ENCODE peak calls at places on chromosomes 4 and X, in seven cellular contexts. W is PC-3; U is GM20000; V is mammary epithelial cell; I is foreskin fibroblast; E is NB4; S is CD8-positive, alpha-beta T cell. M is an unnamed sample.

GRCh38 chrX:129361566-129361965 is 161.7 kb downstream of the SMARCA1 start:
- DNase-seq in W (no peak), U (no peak), V (no peak), I (no peak), E (no peak), S (no peak), M (no peak)

GRCh38 chr4:107035711-107036601 is at the start of gene DKK2:
- DNase-seq in W (no peak), U (peak), V (no peak), I (peak), E (peak), S (no peak), M (peak)

GRCh38 chrX:2820131-2820771 is 8.5 kb upstream of the GYG2 start:
- DNase-seq in W (no peak), U (no peak), V (no peak), I (no peak), E (no peak), S (no peak), M (no peak)

GRCh38 chr4:118881512-118882146 is 7.0 kb upstream of the SYNPO2 start:
- DNase-seq in W (no peak), U (no peak), V (no peak), I (no peak), E (no peak), S (no peak), M (no peak)

GRCh38 chr4:7987148-7987989 is 47.7 kb upstream of the AFAP1 start:
- DNase-seq in W (peak), U (peak), V (peak), I (peak), E (peak), S (peak), M (peak)

GRCh38 chr4:14667624-14668295 is 334.5 kb upstream of the CPEB2 start:
- DNase-seq in W (peak), U (no peak), V (peak), I (no peak), E (no peak), S (no peak), M (no peak)

GRCh38 chrX:42714981-42715688 is 62.8 kb downstream of the PPP1R2C start:
- DNase-seq in W (peak), U (no peak), V (peak), I (no peak), E (no peak), S (peak), M (no peak)

GRCh38 chrX:153063315-153063714 is 7.0 kb downstream of the PNMA3 start:
- DNase-seq in W (no peak), U (no peak), V (no peak), I (peak), E (no peak), S (no peak), M (no peak)

DNA sequence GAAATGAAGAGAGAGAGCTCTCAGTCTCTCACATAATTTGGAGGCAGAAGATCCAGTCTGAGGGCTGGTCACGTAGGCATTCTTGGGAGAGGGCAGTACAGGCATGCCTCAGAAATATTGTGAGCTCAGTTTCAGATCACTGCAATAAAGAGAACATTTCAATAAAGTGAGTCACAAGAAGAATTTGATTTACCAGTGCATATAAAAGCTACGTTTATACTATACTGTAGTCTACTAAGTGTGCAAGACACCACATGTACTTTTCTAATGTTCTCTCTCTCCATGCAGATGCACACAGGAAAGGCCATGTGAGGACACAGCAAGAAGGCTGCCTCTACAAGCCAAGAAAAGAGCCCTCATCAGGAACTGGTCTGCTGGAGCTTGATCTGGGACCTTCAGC is 583.5 kb upstream of the FAT1 start:
- DNase-seq in W (peak), U (no peak), V (peak), I (peak), E (no peak), S (no peak), M (no peak)
- TF ChIP-seq CTCF in W (no peak), U (no peak), V (no peak), I (no peak), E (no peak), S (no peak), M (no peak)

GRCh38 chr4:176099314-176099713 is 33.7 kb downstream of the WDR17 start:
- DNase-seq in W (no peak), U (no peak), V (no peak), I (no peak), E (no peak), S (no peak), M (no peak)
- TF ChIP-seq CTCF in W (peak), U (no peak), V (peak), I (peak), E (no peak), S (no peak), M (no peak)

GRCh38 chr4:146342600-146343192 is 128.4 kb downstream of the REELD1 start:
- DNase-seq in W (peak), U (peak), V (no peak), I (no peak), E (peak), S (peak), M (no peak)
- TF ChIP-seq CTCF in W (peak), U (no peak), V (peak), I (peak), E (peak), S (peak), M (peak)

GRCh38 chrX:17939724-17940123 is 78.6 kb upstream of the RAI2 start:
- DNase-seq in W (peak), U (no peak), V (no peak), I (no peak), E (no peak), S (no peak), M (no peak)

GRCh38 chrX:17944833-17945497 is 83.9 kb upstream of the RAI2 start:
- DNase-seq in W (peak), U (peak), V (no peak), I (no peak), E (peak), S (no peak), M (peak)
- TF ChIP-seq CTCF in W (peak), U (peak), V (peak), I (peak), E (peak), S (peak), M (peak)

GRCh38 chr4:115790812-115791211 is 677.4 kb upstream of the NDST4 start:
- DNase-seq in W (no peak), U (no peak), V (no peak), I (no peak), E (peak), S (no peak), M (no peak)
- TF ChIP-seq CTCF in W (peak), U (no peak), V (no peak), I (no peak), E (no peak), S (no peak), M (no peak)

GRCh38 chr4:27666943-27667342 is 806.3 kb downstream of the STIM2 start:
- DNase-seq in W (peak), U (no peak), V (peak), I (no peak), E (peak), S (no peak), M (no peak)
- TF ChIP-seq CTCF in W (peak), U (no peak), V (no peak), I (no peak), E (peak), S (no peak), M (no peak)